ENCODE peak calls at places on chromosomes 2 and 18, in ten cellular contexts. P is memory B cell; N is NCI-H2081; F is SW480; C is C1 segment of cervical spinal cord; O is HS-5; B is hepatocyte; R is T-helper 17 cell; H is CD4-positive, CD25-positive, alpha-beta regulatory T cell; K is fibroblast of pulmonary artery. D is an unnamed sample.
A peak's percentile ranks its signal among the peaks of the same experiment; 100 is the strongest.

GRCh38 chr2:234329202-234329930 is 167.5 kb downstream of the ARL4C start:
- DNase-seq in P (no peak), N (no peak), F (no peak), C (no peak), O (no peak), B (no peak), R (no peak), H (no peak), K (no peak), D (no peak)

GRCh38 chr2:32926708-32927084 is 20.1 kb upstream of the LTBP1 start:
- DNase-seq in P (no peak), N (no peak), F (no peak), C (no peak), O (no peak), B (peak; percentile 40), R (no peak), H (no peak), K (peak; percentile 95), D (no peak)

GRCh38 chr2:43542285-43542933 is 53.4 kb downstream of the THADA start:
- DNase-seq in P (peak; percentile 37), N (peak; percentile 47), F (peak; percentile 62), C (no peak), O (no peak), B (peak; percentile 58), R (no peak), H (peak; percentile 66), K (peak; percentile 79), D (no peak)

GRCh38 chr2:160431441-160431840 is 62.2 kb downstream of the RBMS1 start:
- DNase-seq in P (no peak), N (no peak), F (no peak), C (no peak), O (no peak), B (no peak), R (no peak), H (no peak), K (peak; percentile 74), D (no peak)

GRCh38 chr18:78436110-78436509 is 543.5 kb upstream of the SALL3 start:
- DNase-seq in P (no peak), N (no peak), F (no peak), C (no peak), O (no peak), B (no peak), R (no peak), H (no peak), K (no peak), D (no peak)

GRCh38 chr2:66390811-66391210 is 44.1 kb upstream of the MEIS1 start:
- DNase-seq in P (no peak), N (no peak), F (peak; percentile 5), C (no peak), O (no peak), B (no peak), R (no peak), H (no peak), K (no peak), D (no peak)

GRCh38 chr18:48293954-48294893 is 115.0 kb downstream of the ZBTB7C start:
- DNase-seq in P (no peak), N (peak; percentile 91), F (peak; percentile 50), C (no peak), O (no peak), B (no peak), R (no peak), H (no peak), K (no peak), D (no peak)

GRCh38 chr2:171523969-171524401 is 1.7 kb downstream of the CYBRD1 start:
- DNase-seq in P (no peak), N (no peak), F (peak; percentile 46), C (no peak), O (no peak), B (peak; percentile 13), R (no peak), H (no peak), K (peak; percentile 54), D (no peak)

GRCh38 chr18:71249791-71250190 is 960.9 kb downstream of the SOCS6 start:
- DNase-seq in P (no peak), N (no peak), F (no peak), C (no peak), O (no peak), B (no peak), R (no peak), H (no peak), K (peak; percentile 19), D (no peak)

GRCh38 chr2:177178797-177179196 is 33.8 kb upstream of the HNRNPA3 start:
- DNase-seq in P (no peak), N (no peak), F (no peak), C (no peak), O (no peak), B (no peak), R (no peak), H (no peak), K (no peak), D (no peak)

GRCh38 chr2:176182671-176183070 is 5.8 kb upstream of the HOXD1 start:
- DNase-seq in P (no peak), N (no peak), F (no peak), C (no peak), O (no peak), B (no peak), R (no peak), H (no peak), K (no peak), D (no peak)

GRCh38 chr2:176092270-176093144 is at the start of gene HOXD13:
- DNase-seq in P (no peak), N (peak; percentile 78), F (peak; percentile 41), C (no peak), O (no peak), B (peak; percentile 87), R (no peak), H (no peak), K (no peak), D (no peak)

GRCh38 chr2:190497428-190497827 is 37.1 kb downstream of the NEMP2 start:
- DNase-seq in P (no peak), N (no peak), F (no peak), C (no peak), O (no peak), B (peak; percentile 23), R (no peak), H (no peak), K (peak; percentile 13), D (no peak)

GRCh38 chr18:29531746-29532145 is 1354.8 kb upstream of the CDH2 start:
- DNase-seq in P (no peak), N (no peak), F (no peak), C (no peak), O (no peak), B (no peak), R (no peak), H (no peak), K (no peak), D (no peak)

GRCh38 chr2:64645014-64645418 is 8.7 kb downstream of the SERTAD2 start:
- DNase-seq in P (no peak), N (peak; percentile 76), F (peak; percentile 90), C (no peak), O (no peak), B (peak; percentile 73), R (no peak), H (peak; percentile 55), K (peak; percentile 78), D (no peak)

GRCh38 chr2:206800501-206801416 is 35.4 kb downstream of the FASTKD2 start:
- DNase-seq in P (peak; percentile 28), N (peak; percentile 79), F (peak; percentile 62), C (no peak), O (peak; percentile 64), B (peak; percentile 83), R (no peak), H (peak; percentile 65), K (peak; percentile 84), D (peak; percentile 66)

GRCh38 chr2:174546519-174547506 is 50.8 kb downstream of the WIPF1 start:
- DNase-seq in P (no peak), N (peak; percentile 12), F (peak; percentile 25), C (no peak), O (no peak), B (peak; percentile 46), R (no peak), H (peak; percentile 66), K (peak; percentile 60), D (no peak)

GRCh38 chr2:28583899-28584553 is 88.2 kb downstream of the PLB1 start:
- DNase-seq in P (no peak), N (peak; percentile 18), F (peak; percentile 87), C (no peak), O (peak; percentile 98), B (peak; percentile 91), R (no peak), H (peak; percentile 61), K (peak; percentile 94), D (peak; percentile 92)

GRCh38 chr2:2913601-2914120 is 464.0 kb downstream of the EIPR1 start:
- DNase-seq in P (no peak), N (no peak), F (no peak), C (no peak), O (no peak), B (no peak), R (no peak), H (no peak), K (no peak), D (no peak)

GRCh38 chr2:73091164-73091563 is 19.7 kb upstream of the SFXN5 start:
- DNase-seq in P (no peak), N (no peak), F (peak; percentile 21), C (no peak), O (no peak), B (peak; percentile 62), R (no peak), H (no peak), K (no peak), D (no peak)

GRCh38 chr2:195251221-195251620 is 405.8 kb upstream of the SLC39A10 start:
- DNase-seq in P (no peak), N (no peak), F (no peak), C (no peak), O (no peak), B (no peak), R (no peak), H (no peak), K (peak; percentile 1), D (no peak)